ENCODE peak calls at places on chromosomes 4 and X, in nine cellular contexts. One of them, this sample, is unnamed.

GRCh38 chr4:5572114-5572513 is 136.2 kb downstream of the EVC2 start:
- DNase-seq in AML-193: peak; percentile 1
- DNase-seq in GM23248: peak; percentile 20
- DNase-seq in DMS79: no peak
- DNase-seq in NCI-H2107: no peak
- DNase-seq in ELF-1: no peak
- DNase-seq in C1 segment of cervical spinal cord: no peak
- DNase-seq in posterior vena cava: no peak
- DNase-seq in fibroblast of the conjunctiva: no peak
- DNase-seq in this sample: no peak

GRCh38 chr4:1598641-1599481 is 85.3 kb downstream of the FAM53A start:
- DNase-seq in DMS79: no peak
- DNase-seq in ELF-1: no peak
- DNase-seq in AML-193: no peak
- DNase-seq in fibroblast of the conjunctiva: no peak
- DNase-seq in C1 segment of cervical spinal cord: no peak
- DNase-seq in GM23248: no peak
- DNase-seq in NCI-H2107: no peak
- DNase-seq in posterior vena cava: peak; percentile 57
- DNase-seq in this sample: no peak

GRCh38 chr4:85368932-85369331 is 106.0 kb upstream of the ARHGAP24 start:
- DNase-seq in DMS79: no peak
- DNase-seq in C1 segment of cervical spinal cord: no peak
- DNase-seq in fibroblast of the conjunctiva: no peak
- DNase-seq in NCI-H2107: no peak
- DNase-seq in GM23248: no peak
- DNase-seq in AML-193: peak; percentile 2
- DNase-seq in posterior vena cava: no peak
- DNase-seq in ELF-1: no peak
- DNase-seq in this sample: no peak

GRCh38 chrX:15751160-15751819 is 13.2 kb downstream of the CA5B start:
- DNase-seq in NCI-H2107: no peak
- DNase-seq in C1 segment of cervical spinal cord: no peak
- DNase-seq in ELF-1: no peak
- DNase-seq in AML-193: no peak
- DNase-seq in posterior vena cava: no peak
- DNase-seq in fibroblast of the conjunctiva: no peak
- DNase-seq in GM23248: peak; percentile 64
- DNase-seq in DMS79: no peak
- DNase-seq in this sample: no peak

GRCh38 chr4:102639602-102640001 is 121.2 kb downstream of the MANBA start:
- DNase-seq in NCI-H2107: no peak
- DNase-seq in ELF-1: no peak
- DNase-seq in fibroblast of the conjunctiva: no peak
- DNase-seq in DMS79: no peak
- DNase-seq in AML-193: no peak
- DNase-seq in C1 segment of cervical spinal cord: no peak
- DNase-seq in posterior vena cava: no peak
- DNase-seq in GM23248: no peak
- DNase-seq in this sample: no peak

GRCh38 chrX:121641560-121641959 is 594.1 kb downstream of the GLUD2 start:
- DNase-seq in GM23248: peak; percentile 59
- DNase-seq in C1 segment of cervical spinal cord: no peak
- DNase-seq in DMS79: no peak
- DNase-seq in fibroblast of the conjunctiva: peak; percentile 53
- DNase-seq in ELF-1: no peak
- DNase-seq in NCI-H2107: no peak
- DNase-seq in posterior vena cava: no peak
- DNase-seq in AML-193: no peak
- DNase-seq in this sample: no peak

GRCh38 chr4:53764761-53765490 is 173.6 kb upstream of the LNX1 start:
- DNase-seq in AML-193: no peak
- DNase-seq in posterior vena cava: no peak
- DNase-seq in NCI-H2107: no peak
- DNase-seq in DMS79: no peak
- DNase-seq in fibroblast of the conjunctiva: no peak
- DNase-seq in C1 segment of cervical spinal cord: no peak
- DNase-seq in ELF-1: no peak
- DNase-seq in GM23248: peak; percentile 32
- DNase-seq in this sample: no peak

GRCh38 chr4:186729856-186730255 is 6.2 kb upstream of the FAT1 start:
- DNase-seq in GM23248: no peak
- DNase-seq in AML-193: no peak
- DNase-seq in posterior vena cava: no peak
- DNase-seq in fibroblast of the conjunctiva: no peak
- DNase-seq in ELF-1: no peak
- DNase-seq in DMS79: no peak
- DNase-seq in NCI-H2107: no peak
- DNase-seq in C1 segment of cervical spinal cord: no peak
- DNase-seq in this sample: no peak

GRCh38 chr4:36758312-36758690 is 476.9 kb downstream of the DTHD1 start:
- DNase-seq in AML-193: no peak
- DNase-seq in DMS79: no peak
- DNase-seq in ELF-1: no peak
- DNase-seq in fibroblast of the conjunctiva: no peak
- DNase-seq in C1 segment of cervical spinal cord: no peak
- DNase-seq in NCI-H2107: no peak
- DNase-seq in posterior vena cava: no peak
- DNase-seq in GM23248: no peak
- DNase-seq in this sample: no peak

GRCh38 chrX:122046815-122047214 is 999.4 kb downstream of the GLUD2 start:
- DNase-seq in C1 segment of cervical spinal cord: no peak
- DNase-seq in GM23248: peak; percentile 3
- DNase-seq in fibroblast of the conjunctiva: no peak
- DNase-seq in NCI-H2107: no peak
- DNase-seq in DMS79: no peak
- DNase-seq in AML-193: no peak
- DNase-seq in posterior vena cava: no peak
- DNase-seq in ELF-1: no peak
- DNase-seq in this sample: no peak

GRCh38 chr4:108385076-108385475 is 216.3 kb upstream of the LEF1 start:
- DNase-seq in NCI-H2107: no peak
- DNase-seq in GM23248: no peak
- DNase-seq in ELF-1: no peak
- DNase-seq in fibroblast of the conjunctiva: no peak
- DNase-seq in C1 segment of cervical spinal cord: no peak
- DNase-seq in AML-193: no peak
- DNase-seq in posterior vena cava: no peak
- DNase-seq in DMS79: no peak
- DNase-seq in this sample: no peak

GRCh38 chr4:89619230-89619962 is 217.6 kb downstream of the SNCA start:
- DNase-seq in C1 segment of cervical spinal cord: no peak
- DNase-seq in AML-193: no peak
- DNase-seq in GM23248: no peak
- DNase-seq in fibroblast of the conjunctiva: no peak
- DNase-seq in posterior vena cava: no peak
- DNase-seq in DMS79: no peak
- DNase-seq in ELF-1: no peak
- DNase-seq in NCI-H2107: no peak
- DNase-seq in this sample: no peak